ENCODE peak calls at places on chromosome 12, in five cellular contexts. B, T, F, V and Q are unnamed samples.

GRCh38 chr12:6871052-6871957 is 1.8 kb downstream of the SPSB2 start:
- DNase-seq in V (no peak), B (no peak), T (no peak), F (no peak), Q (no peak)

GRCh38 chr12:113465808-113466769 is 5.6 kb downstream of the LHX5 start:
- DNase-seq in V (no peak), B (no peak), T (no peak), F (no peak), Q (no peak)

GRCh38 chr12:52906049-52906645 is 1.3 kb upstream of the KRT8 start:
- DNase-seq in B (no peak), T (no peak), F (no peak), V (no peak), Q (no peak)

GRCh38 chr12:110739894-110740293 is 2.8 kb downstream of the PPP1CC start:
- DNase-seq in V (no peak), B (no peak), F (peak), T (no peak), Q (no peak)

GRCh38 chr12:90945070-90945649 is 9.8 kb downstream of the CCER1 start:
- DNase-seq in V (no peak), B (no peak), T (peak), F (peak), Q (no peak)

GRCh38 chr12:1634590-1635191 is 5.7 kb downstream of the WNT5B start:
- DNase-seq in F (peak), B (peak), T (peak), V (peak), Q (peak)

GRCh38 chr12:52278931-52279682 is 4.7 kb downstream of the KRT86 start:
- DNase-seq in T (peak), F (peak), V (peak), B (peak), Q (peak)

GRCh38 chr12:80598004-80598606 is 109.3 kb upstream of the MYF6 start:
- DNase-seq in V (no peak), F (no peak), T (peak), B (no peak), Q (no peak)

GRCh38 chr12:121986494-121987245 is 35.0 kb upstream of the BCL7A start:
- DNase-seq in T (no peak), B (no peak), F (no peak), V (no peak), Q (no peak)

GRCh38 chr12:113058553-113058952 is 2.0 kb downstream of the DTX1 start:
- DNase-seq in B (no peak), T (no peak), V (no peak), F (no peak), Q (no peak)

GRCh38 chr12:131114331-131114730 is 160.6 kb downstream of the ADGRD1 start:
- DNase-seq in B (peak), V (no peak), F (no peak), T (no peak), Q (no peak)

GRCh38 chr12:9327307-9327706 is 119.1 kb upstream of the PZP start:
- DNase-seq in F (no peak), T (no peak), V (no peak), B (no peak), Q (no peak)

GRCh38 chr12:83575326-83575725 is 888.6 kb downstream of the TMTC2 start:
- DNase-seq in B (no peak), T (no peak), F (no peak), V (no peak), Q (no peak)

GRCh38 chr12:12088147-12088546 is 17.4 kb downstream of the BCL2L14 start:
- DNase-seq in T (no peak), F (no peak), B (no peak), V (no peak), Q (no peak)
- TF ChIP-seq CTCF in T (no peak), F (no peak), B (no peak), V (no peak), Q (no peak)

GRCh38 chr12:54384591-54385041 is at the start of gene ZNF385A:
- DNase-seq in B (no peak), V (no peak), F (no peak), T (no peak), Q (no peak)
- TF ChIP-seq CTCF in B (no peak), V (no peak), F (no peak), T (no peak), Q (no peak)

DNA sequence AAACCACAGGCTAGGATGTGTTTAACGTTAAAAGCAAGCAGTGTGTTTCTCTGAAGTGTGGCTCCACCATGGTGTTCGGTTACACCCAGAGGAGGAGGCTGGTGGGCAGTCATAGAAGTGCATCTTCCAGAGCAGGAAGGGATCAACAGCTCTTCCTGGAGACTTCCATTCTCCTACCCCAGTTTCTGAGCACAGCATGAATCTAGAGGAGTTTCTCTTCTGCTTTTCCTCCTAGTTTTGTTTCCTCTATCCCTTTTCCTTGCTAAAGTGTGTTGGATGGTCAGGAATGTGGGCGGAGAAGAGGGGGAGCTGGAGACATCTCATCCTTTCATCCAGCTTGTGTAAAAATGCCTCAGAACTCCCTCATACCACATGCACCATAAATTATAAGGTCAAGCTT is 3.8 kb upstream of the CKAP4 start:
- DNase-seq in V (peak), F (no peak), B (no peak), T (no peak), Q (no peak)
- TF ChIP-seq CTCF in V (no peak), F (no peak), B (no peak), T (peak), Q (no peak)

DNA sequence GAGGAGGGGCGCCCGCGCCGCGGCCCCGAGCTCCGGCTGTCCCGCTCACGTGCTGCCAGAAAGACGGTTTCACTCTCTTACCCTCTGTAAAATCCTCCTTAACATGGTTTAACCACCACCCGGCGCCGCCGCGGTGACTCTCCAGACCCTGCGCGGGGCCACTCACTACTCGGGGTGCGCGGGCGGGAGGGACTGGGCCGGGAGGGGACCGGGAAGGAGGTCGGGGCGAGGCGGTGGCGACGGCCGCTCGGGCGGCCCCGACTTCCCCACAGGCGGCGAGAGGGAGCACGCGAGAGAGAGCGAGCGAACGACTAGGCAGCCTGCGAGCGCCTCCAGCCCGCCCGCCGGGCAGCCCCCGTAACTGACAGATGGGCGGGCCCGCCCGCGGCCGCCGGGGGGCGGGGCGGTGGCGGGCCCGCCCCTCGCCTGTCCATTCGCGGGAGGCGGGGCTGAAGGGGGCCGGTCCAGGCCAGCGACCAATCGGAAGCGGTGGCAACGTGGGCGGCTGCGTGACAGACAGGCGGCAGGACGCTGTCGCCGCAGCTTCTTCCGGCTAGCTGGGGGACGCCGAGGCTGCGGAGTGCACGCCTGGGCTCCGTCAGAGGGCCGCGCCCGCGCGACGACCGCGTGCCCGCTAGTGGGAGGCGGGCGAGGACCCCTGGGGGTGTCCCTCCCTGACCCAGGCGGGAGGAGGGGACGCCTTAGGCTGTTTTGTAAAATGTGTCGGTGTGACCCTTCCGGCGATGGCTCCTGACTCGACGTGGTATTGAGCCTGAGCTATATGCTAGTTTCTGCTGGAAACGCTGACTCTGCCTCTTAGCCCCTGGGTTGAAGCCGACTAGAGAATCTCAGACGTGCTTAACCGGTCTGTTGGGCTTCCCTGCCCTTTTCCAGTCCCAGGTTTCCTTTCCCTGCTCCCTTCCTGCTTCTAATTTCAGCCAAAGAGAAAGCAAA is at the start of gene EEA1:
- DNase-seq in B (peak), F (peak), T (peak), V (peak), Q (peak)
- TF ChIP-seq CTCF in B (no peak), F (peak), T (no peak), V (peak), Q (no peak)